ENCODE peak calls at places on chromosomes 1 and 21, in five cellular contexts. K is GM12878, I is HCT116, T is K562, R is H1. V is an unnamed sample.

GRCh38 chr1:88730132-88730675 is 46.1 kb downstream of the PKN2 start:
- DNase-seq in R (no peak), T (no peak), I (no peak), K (no peak), V (no peak)

GRCh38 chr1:206809504-206810084 is 37.3 kb upstream of the IL10 start:
- DNase-seq in K (no peak), I (peak), R (no peak), T (no peak), V (peak)

GRCh38 chr1:89735449-89735848 is 85.4 kb upstream of the LRRC8D start:
- DNase-seq in I (no peak), K (no peak), R (no peak), T (no peak), V (no peak)

GRCh38 chr1:191929383-191929782 is 228.9 kb upstream of the RGS18 start:
- DNase-seq in T (no peak), R (no peak), K (no peak), I (no peak), V (no peak)

GRCh38 chr1:203338335-203339036 is 12.4 kb downstream of the FMOD start:
- DNase-seq in I (peak), T (peak), R (no peak), K (no peak), V (peak)

GRCh38 chr1:194067772-194068171 is 881.4 kb upstream of the B3GALT2 start:
- DNase-seq in T (no peak), I (no peak), K (no peak), R (no peak), V (no peak)

GRCh38 chr1:61742620-61743431 is 546 bp downstream of the PATJ start:
- DNase-seq in T (no peak), K (no peak), I (no peak), R (no peak), V (peak)

GRCh38 chr21:41917531-41917930 is 36.3 kb downstream of the C2CD2 start:
- DNase-seq in I (no peak), K (no peak), T (no peak), R (no peak), V (no peak)

GRCh38 chr21:42747267-42747701 is 93.9 kb downstream of the PDE9A start:
- DNase-seq in K (no peak), R (no peak), T (no peak), I (no peak), V (no peak)

GRCh38 chr1:161885013-161885412 is 118.9 kb downstream of the ATF6 start:
- DNase-seq in R (no peak), I (no peak), K (no peak), T (no peak), V (no peak)

GRCh38 chr1:101797722-101798121 is 199.0 kb downstream of the OLFM3 start:
- DNase-seq in K (no peak), R (no peak), T (no peak), I (no peak), V (no peak)
- TF ChIP-seq SRF in K (no peak), R (no peak), T (no peak), I (no peak), V (no peak)

GRCh38 chr1:225517697-225518096 is 89.9 kb upstream of the LBR start:
- DNase-seq in R (no peak), K (no peak), I (no peak), T (peak), V (no peak)
- TF ChIP-seq SRF in R (no peak), K (no peak), I (no peak), T (no peak), V (no peak)

DNA sequence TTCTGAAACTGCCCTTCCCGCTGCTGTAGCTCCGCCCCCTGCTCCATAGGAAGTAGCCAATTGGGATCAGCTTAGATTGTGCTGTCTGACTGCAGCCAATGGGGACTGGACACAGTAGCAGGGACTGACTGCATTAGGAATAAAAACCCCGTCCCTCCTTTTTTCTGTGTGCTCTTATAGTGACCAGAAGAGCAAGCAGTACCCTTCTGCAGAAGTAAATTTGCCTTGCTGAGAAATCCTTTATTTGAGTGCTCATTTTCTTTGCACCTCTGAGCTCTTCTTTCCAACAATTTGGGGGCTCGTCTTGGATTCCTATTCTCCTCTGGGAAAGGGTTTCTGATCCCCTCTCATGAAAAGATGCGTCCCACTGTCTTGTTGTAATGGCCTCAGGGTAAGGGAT is 16.2 kb downstream of the OR2L13 start:
- DNase-seq in I (no peak), R (no peak), K (no peak), T (no peak), V (no peak)
- TF ChIP-seq SRF in I (no peak), R (no peak), K (no peak), T (no peak), V (no peak)

GRCh38 chr1:92211166-92211565 is 6.5 kb upstream of the C1orf146 start:
- DNase-seq in T (no peak), I (no peak), K (no peak), R (no peak), V (no peak)

DNA sequence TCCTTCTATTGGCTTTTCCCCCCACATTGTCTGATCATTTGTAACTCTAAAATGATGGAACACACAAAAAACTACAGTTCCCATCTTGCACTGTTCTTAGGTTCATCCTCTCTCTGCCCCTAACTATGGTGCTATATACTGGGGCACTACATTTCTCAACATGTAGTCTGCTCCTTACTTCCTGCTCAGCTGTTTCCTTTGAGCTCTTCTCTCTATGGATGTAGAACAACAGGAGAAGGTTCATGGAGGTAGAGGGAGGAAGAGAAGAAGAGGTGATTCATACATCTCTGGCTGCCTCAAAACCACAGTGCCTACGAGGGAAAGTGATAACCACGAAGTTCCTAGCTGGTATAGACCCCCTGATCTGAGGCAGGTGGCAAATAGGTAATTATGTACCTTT is 7.0 kb upstream of the C1orf146 start:
- DNase-seq in I (no peak), T (no peak), K (no peak), R (no peak), V (no peak)
- TF ChIP-seq SRF in I (no peak), T (no peak), K (no peak), R (no peak), V (no peak)

GRCh38 chr1:12475947-12476346 is 142.1 kb downstream of the DHRS3 start:
- DNase-seq in I (no peak), T (no peak), K (no peak), R (no peak), V (peak)

GRCh38 chr1:12475158-12475934 is 142.7 kb downstream of the DHRS3 start:
- DNase-seq in I (no peak), T (no peak), K (no peak), R (no peak), V (peak)

GRCh38 chr1:12472798-12473551 is 145.0 kb downstream of the DHRS3 start:
- DNase-seq in K (no peak), T (peak), R (no peak), I (no peak), V (no peak)

GRCh38 chr1:12472410-12472797 is 145.6 kb downstream of the DHRS3 start:
- DNase-seq in K (no peak), T (no peak), R (no peak), I (no peak), V (no peak)

DNA sequence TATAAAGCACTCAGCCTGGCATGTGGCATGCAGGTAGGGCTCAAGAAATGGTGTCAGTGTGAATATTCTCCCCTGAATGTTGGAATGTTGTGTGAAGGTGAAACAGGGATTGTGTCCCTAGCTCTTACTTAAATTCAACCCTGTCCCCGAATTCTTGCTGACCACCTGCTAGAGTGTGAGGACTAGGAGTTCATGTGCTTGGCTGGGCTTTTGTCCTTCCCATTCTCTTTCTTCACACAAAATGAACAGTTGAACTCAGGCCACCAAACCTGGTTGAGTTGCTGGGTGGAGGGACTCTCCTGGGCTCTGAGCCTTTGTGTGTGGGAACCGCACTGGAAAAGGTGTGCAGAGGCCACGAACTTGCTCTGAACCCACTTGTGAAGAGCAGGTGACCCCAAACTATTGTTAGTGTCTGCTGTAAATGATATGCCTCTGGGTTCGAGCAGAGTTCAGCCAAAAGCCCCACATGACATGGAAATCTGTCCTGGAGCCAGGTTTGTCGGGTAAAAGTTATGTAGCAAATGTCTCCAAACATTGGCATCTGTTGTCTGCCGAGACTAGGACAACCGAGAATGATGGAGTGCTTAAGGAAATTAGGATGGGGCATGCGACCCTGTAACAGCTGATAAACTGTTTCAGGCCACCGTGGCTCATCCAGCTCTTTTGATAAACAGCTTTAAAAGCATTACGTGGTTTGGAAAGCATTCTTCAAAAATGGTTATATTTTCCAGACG is 144.2 kb downstream of the DHRS3 start:
- DNase-seq in T (no peak), K (no peak), I (no peak), R (no peak), V (no peak)
- TF ChIP-seq SRF in T (no peak), K (no peak), I (no peak), R (no peak), V (no peak)

DNA sequence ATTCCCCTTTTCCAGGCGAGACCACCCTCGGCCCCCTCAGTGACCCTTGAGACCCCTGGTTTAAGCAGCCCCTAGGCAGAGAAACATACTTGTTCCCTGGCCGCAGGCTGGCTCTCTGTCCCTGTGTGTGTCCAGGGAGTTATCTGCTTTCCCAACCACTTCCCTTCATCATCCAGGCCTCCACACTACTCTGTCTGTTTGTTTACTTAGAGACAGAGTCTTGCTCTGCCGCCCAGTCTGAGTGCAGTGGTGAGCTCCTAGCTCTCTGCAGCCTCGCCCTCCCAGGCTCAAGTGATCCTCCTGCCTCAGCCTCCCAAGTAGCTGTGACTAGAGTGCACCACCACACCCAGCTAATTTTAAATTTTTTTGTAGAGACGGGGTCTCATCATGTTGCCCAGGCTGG is 5.8 kb upstream of the VWA1 start:
- DNase-seq in T (peak), R (no peak), I (no peak), K (no peak), V (peak)
- TF ChIP-seq SRF in T (no peak), R (no peak), I (no peak), K (no peak), V (no peak)

DNA sequence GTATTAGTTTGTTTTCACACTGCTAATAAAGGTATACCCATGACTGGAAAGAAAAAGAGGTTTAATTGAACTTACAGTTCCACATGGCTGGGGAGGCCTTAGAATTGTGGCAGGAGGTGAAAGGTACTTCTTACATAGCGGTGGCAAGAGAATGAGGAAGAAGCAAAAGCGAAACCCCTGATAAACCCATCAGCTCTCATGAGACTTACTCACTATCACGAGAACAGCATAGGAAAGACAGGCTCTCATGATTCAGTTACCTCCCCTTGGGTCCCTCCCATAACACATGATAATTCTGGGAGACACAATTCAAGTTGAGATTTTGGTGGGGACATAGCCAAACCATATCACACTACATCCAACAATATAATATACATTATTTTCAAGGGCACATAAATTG is 145.7 kb upstream of the BARHL2 start:
- DNase-seq in T (no peak), R (no peak), I (no peak), K (no peak), V (no peak)
- TF ChIP-seq SRF in T (no peak), R (no peak), I (no peak), K (no peak), V (no peak)

GRCh38 chr1:111030590-111030989 is 66.9 kb upstream of the LRIF1 start:
- DNase-seq in T (peak), K (peak), R (no peak), I (peak), V (peak)

DNA sequence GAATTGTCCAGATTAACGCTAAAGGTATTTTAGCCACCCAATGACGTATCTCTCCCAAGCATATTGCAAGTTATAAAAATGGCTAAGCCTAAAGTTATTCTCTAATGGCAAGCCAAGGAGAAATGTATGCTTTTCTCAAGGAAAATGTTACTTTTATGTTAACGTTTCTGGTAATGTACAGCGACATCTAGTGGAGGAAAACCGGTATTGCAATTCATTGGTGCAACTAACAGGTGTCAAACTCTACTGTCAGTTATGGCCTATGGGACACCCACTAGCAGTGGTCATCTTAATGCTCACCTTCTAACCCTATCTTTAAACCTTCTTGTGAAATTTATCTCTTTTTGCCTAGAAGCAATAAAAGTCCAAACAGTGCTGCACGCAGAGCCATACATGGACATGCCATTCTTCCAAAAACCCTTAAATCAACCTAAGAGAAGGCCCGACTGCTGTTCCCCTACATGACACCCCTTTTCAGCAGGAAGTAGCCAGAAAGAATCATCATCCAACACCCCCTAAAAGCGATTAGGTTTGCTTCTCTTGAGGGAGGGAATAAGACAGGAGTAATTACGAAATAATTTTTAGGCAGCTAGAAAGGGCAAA is 68.7 kb upstream of the LRIF1 start:
- DNase-seq in R (no peak), K (no peak), I (peak), T (peak), V (peak)
- TF ChIP-seq SRF in R (no peak), K (no peak), I (no peak), T (no peak), V (no peak)

GRCh38 chr1:239570878-239571277 is 184.5 kb downstream of the CHRM3 start:
- DNase-seq in K (no peak), R (no peak), T (no peak), I (no peak), V (no peak)
- TF ChIP-seq SRF in K (no peak), R (no peak), T (no peak), I (no peak), V (no peak)

GRCh38 chr21:45377325-45377709 is 27.6 kb upstream of the COL18A1 start:
- DNase-seq in I (no peak), K (no peak), T (no peak), R (no peak), V (no peak)

GRCh38 chr21:45379171-45379900 is 25.6 kb upstream of the COL18A1 start:
- DNase-seq in K (no peak), T (no peak), R (no peak), I (no peak), V (no peak)

GRCh38 chr21:45377866-45378257 is 27.1 kb upstream of the COL18A1 start:
- DNase-seq in T (no peak), K (no peak), I (no peak), R (no peak), V (no peak)

GRCh38 chr21:45379901-45380330 is 25.0 kb upstream of the COL18A1 start:
- DNase-seq in T (no peak), R (no peak), I (no peak), K (no peak), V (no peak)

DNA sequence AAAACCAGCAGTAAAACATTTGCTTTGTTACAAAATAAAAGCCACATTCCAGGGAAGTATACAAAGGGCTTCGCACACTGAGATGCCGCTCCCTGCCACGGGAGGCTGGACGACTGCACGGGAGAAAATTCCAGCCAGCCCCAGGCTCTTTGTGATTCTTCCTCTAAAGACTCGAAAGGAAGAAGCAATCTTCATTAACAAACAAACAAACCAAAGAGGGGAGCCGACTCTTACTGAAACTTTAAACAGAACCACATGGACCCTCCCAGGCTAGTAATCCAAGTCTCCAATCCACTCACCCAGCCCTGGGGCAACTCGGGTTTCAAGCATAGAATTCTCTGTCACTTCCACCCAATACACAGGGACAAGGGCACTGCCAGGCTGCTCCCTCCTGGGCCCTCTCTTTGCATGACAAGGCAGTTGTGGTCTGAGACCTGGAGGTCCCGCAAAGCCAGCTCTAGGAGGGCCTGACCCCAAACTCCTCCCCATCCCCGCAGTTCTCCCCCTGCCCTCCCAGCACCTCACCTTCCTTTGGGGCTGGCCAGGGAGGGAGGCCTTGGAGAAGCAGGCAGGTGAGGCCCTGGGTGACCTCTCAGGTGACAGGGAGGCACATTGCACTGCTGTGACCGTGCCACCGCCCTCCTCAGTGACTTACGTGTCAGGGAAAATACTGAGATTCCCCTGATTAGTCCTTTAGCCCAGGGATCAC is 26.6 kb upstream of the COL18A1 start:
- DNase-seq in T (no peak), K (no peak), R (peak), I (no peak), V (no peak)
- TF ChIP-seq SRF in T (no peak), K (no peak), R (no peak), I (no peak), V (no peak)